ENCODE peak calls at places on chromosomes 16 and 17, in seven cellular contexts. One of them, this sample, is unnamed.

GRCh38 chr16:30901201-30902069 is 5.0 kb downstream of the CTF1 start:
- DNase-seq in GM10248: no peak
- DNase-seq in anterior cingulate cortex: no peak
- DNase-seq in Daoy: no peak
- DNase-seq in HCT116: no peak
- DNase-seq in AG20443: no peak
- DNase-seq in AG04449: no peak
- DNase-seq in this sample: no peak

GRCh38 chr17:63497708-63498483 is 21.0 kb downstream of the ACE start:
- DNase-seq in GM10248: no peak
- DNase-seq in Daoy: no peak
- DNase-seq in AG20443: no peak
- DNase-seq in AG04449: no peak
- DNase-seq in anterior cingulate cortex: no peak
- DNase-seq in HCT116: peak
- DNase-seq in this sample: peak

GRCh38 chr16:60681014-60681413 is 1355.2 kb downstream of the CDH8 start:
- DNase-seq in AG20443: no peak
- DNase-seq in GM10248: no peak
- DNase-seq in Daoy: no peak
- DNase-seq in anterior cingulate cortex: no peak
- DNase-seq in AG04449: no peak
- DNase-seq in HCT116: no peak
- DNase-seq in this sample: no peak

GRCh38 chr16:3589991-3590701 is 12.9 kb upstream of the NLRC3 start:
- DNase-seq in anterior cingulate cortex: no peak
- DNase-seq in GM10248: no peak
- DNase-seq in AG20443: no peak
- DNase-seq in AG04449: no peak
- DNase-seq in HCT116: no peak
- DNase-seq in Daoy: no peak
- DNase-seq in this sample: no peak

GRCh38 chr16:66326995-66327513 is 39.4 kb upstream of the CDH5 start:
- DNase-seq in AG20443: no peak
- DNase-seq in GM10248: no peak
- DNase-seq in AG04449: no peak
- DNase-seq in anterior cingulate cortex: peak
- DNase-seq in Daoy: no peak
- DNase-seq in HCT116: no peak
- DNase-seq in this sample: no peak

GRCh38 chr16:27759301-27759871 is 209.4 kb downstream of the KATNIP start:
- DNase-seq in anterior cingulate cortex: no peak
- DNase-seq in GM10248: no peak
- DNase-seq in AG20443: peak
- DNase-seq in AG04449: peak
- DNase-seq in HCT116: no peak
- DNase-seq in Daoy: peak
- DNase-seq in this sample: no peak

GRCh38 chr17:8084250-8084649 is 3.3 kb downstream of the ALOX12B start:
- DNase-seq in AG20443: no peak
- DNase-seq in GM10248: no peak
- DNase-seq in Daoy: no peak
- DNase-seq in HCT116: no peak
- DNase-seq in AG04449: no peak
- DNase-seq in anterior cingulate cortex: no peak
- DNase-seq in this sample: no peak

GRCh38 chr17:81955756-81956544 is 5.0 kb downstream of the NOTUM start:
- DNase-seq in Daoy: no peak
- DNase-seq in AG04449: no peak
- DNase-seq in AG20443: no peak
- DNase-seq in HCT116: no peak
- DNase-seq in anterior cingulate cortex: no peak
- DNase-seq in GM10248: no peak
- DNase-seq in this sample: no peak

GRCh38 chr16:24729967-24730815 is 740 bp downstream of the TNRC6A start:
- DNase-seq in AG04449: no peak
- DNase-seq in AG20443: peak
- DNase-seq in HCT116: no peak
- DNase-seq in GM10248: no peak
- DNase-seq in Daoy: peak
- DNase-seq in anterior cingulate cortex: peak
- DNase-seq in this sample: no peak

GRCh38 chr17:8360751-8361150 is 15.8 kb downstream of the KRABD2 start:
- DNase-seq in anterior cingulate cortex: no peak
- DNase-seq in Daoy: no peak
- DNase-seq in GM10248: no peak
- DNase-seq in AG04449: no peak
- DNase-seq in AG20443: no peak
- DNase-seq in HCT116: no peak
- DNase-seq in this sample: no peak

GRCh38 chr16:86355114-86355513 is 155.2 kb upstream of the FOXF1 start:
- DNase-seq in AG04449: no peak
- DNase-seq in anterior cingulate cortex: no peak
- DNase-seq in GM10248: no peak
- DNase-seq in AG20443: no peak
- DNase-seq in HCT116: no peak
- DNase-seq in Daoy: no peak
- DNase-seq in this sample: no peak

GRCh38 chr16:70725024-70725911 is 39.4 kb upstream of the MTSS2 start:
- DNase-seq in GM10248: no peak
- DNase-seq in Daoy: no peak
- DNase-seq in anterior cingulate cortex: peak
- DNase-seq in AG04449: no peak
- DNase-seq in AG20443: no peak
- DNase-seq in HCT116: no peak
- DNase-seq in this sample: no peak

GRCh38 chr16:46739934-46740333 is 8.2 kb downstream of the MYLK3 start:
- DNase-seq in AG20443: no peak
- DNase-seq in Daoy: no peak
- DNase-seq in anterior cingulate cortex: no peak
- DNase-seq in HCT116: no peak
- DNase-seq in AG04449: no peak
- DNase-seq in GM10248: no peak
- DNase-seq in this sample: no peak

GRCh38 chr16:4684763-4685162 is 8.6 kb upstream of the NUDT16L1 start:
- DNase-seq in HCT116: no peak
- DNase-seq in GM10248: no peak
- DNase-seq in anterior cingulate cortex: no peak
- DNase-seq in AG20443: no peak
- DNase-seq in Daoy: no peak
- DNase-seq in AG04449: no peak
- DNase-seq in this sample: no peak

GRCh38 chr16:11715246-11715947 is 27.3 kb downstream of the TXNDC11 start:
- DNase-seq in AG04449: no peak
- DNase-seq in AG20443: no peak
- DNase-seq in Daoy: no peak
- DNase-seq in anterior cingulate cortex: no peak
- DNase-seq in HCT116: no peak
- DNase-seq in GM10248: peak
- DNase-seq in this sample: no peak

GRCh38 chr17:63240106-63240505 is 206.0 kb downstream of the CYB561 start:
- DNase-seq in AG20443: no peak
- DNase-seq in AG04449: no peak
- DNase-seq in Daoy: no peak
- DNase-seq in anterior cingulate cortex: no peak
- DNase-seq in GM10248: no peak
- DNase-seq in HCT116: no peak
- DNase-seq in this sample: no peak

GRCh38 chr17:14595656-14596055 is 294.8 kb downstream of the HS3ST3B1 start:
- DNase-seq in anterior cingulate cortex: no peak
- DNase-seq in GM10248: no peak
- DNase-seq in HCT116: no peak
- DNase-seq in Daoy: no peak
- DNase-seq in AG20443: no peak
- DNase-seq in AG04449: no peak
- DNase-seq in this sample: no peak

GRCh38 chr17:57653279-57653678 is 91.8 kb downstream of the CCDC182 start:
- DNase-seq in anterior cingulate cortex: no peak
- DNase-seq in GM10248: no peak
- DNase-seq in AG04449: no peak
- DNase-seq in Daoy: no peak
- DNase-seq in AG20443: no peak
- DNase-seq in HCT116: no peak
- DNase-seq in this sample: no peak

GRCh38 chr17:1271020-1271423 is 778 bp downstream of the BHLHA9 start:
- DNase-seq in anterior cingulate cortex: no peak
- DNase-seq in GM10248: no peak
- DNase-seq in AG04449: no peak
- DNase-seq in Daoy: no peak
- DNase-seq in AG20443: no peak
- DNase-seq in HCT116: no peak
- DNase-seq in this sample: peak

GRCh38 chr16:7218936-7219335 is 113.7 kb upstream of the RBFOX1 start:
- DNase-seq in Daoy: no peak
- DNase-seq in AG04449: no peak
- DNase-seq in GM10248: no peak
- DNase-seq in anterior cingulate cortex: no peak
- DNase-seq in AG20443: no peak
- DNase-seq in HCT116: no peak
- DNase-seq in this sample: no peak

GRCh38 chr17:76132574-76133338 is 8.3 kb downstream of the FOXJ1 start:
- DNase-seq in Daoy: no peak
- DNase-seq in AG04449: no peak
- DNase-seq in GM10248: no peak
- DNase-seq in anterior cingulate cortex: no peak
- DNase-seq in AG20443: no peak
- DNase-seq in HCT116: peak
- DNase-seq in this sample: peak

GRCh38 chr17:61208301-61209098 is 191.1 kb upstream of the TBX2 start:
- DNase-seq in AG04449: no peak
- DNase-seq in GM10248: no peak
- DNase-seq in HCT116: no peak
- DNase-seq in Daoy: no peak
- DNase-seq in anterior cingulate cortex: no peak
- DNase-seq in AG20443: no peak
- DNase-seq in this sample: no peak

GRCh38 chr16:54519161-54519685 is 232.6 kb upstream of the IRX3 start:
- DNase-seq in HCT116: no peak
- DNase-seq in GM10248: no peak
- DNase-seq in Daoy: no peak
- DNase-seq in AG04449: no peak
- DNase-seq in AG20443: no peak
- DNase-seq in anterior cingulate cortex: no peak
- DNase-seq in this sample: no peak

GRCh38 chr17:57970706-57971105 is 15.5 kb upstream of the CUEDC1 start:
- DNase-seq in AG04449: no peak
- DNase-seq in HCT116: no peak
- DNase-seq in AG20443: peak
- DNase-seq in anterior cingulate cortex: no peak
- DNase-seq in Daoy: no peak
- DNase-seq in GM10248: no peak
- DNase-seq in this sample: no peak

GRCh38 chr16:1865902-1866690 is 5.9 kb downstream of the MEIOB start:
- DNase-seq in Daoy: no peak
- DNase-seq in anterior cingulate cortex: no peak
- DNase-seq in AG04449: no peak
- DNase-seq in GM10248: no peak
- DNase-seq in HCT116: no peak
- DNase-seq in AG20443: no peak
- DNase-seq in this sample: no peak

GRCh38 chr16:21167360-21167759 is 8.9 kb downstream of the LDAF1 start:
- DNase-seq in anterior cingulate cortex: no peak
- DNase-seq in AG04449: peak
- DNase-seq in HCT116: peak
- DNase-seq in GM10248: no peak
- DNase-seq in Daoy: peak
- DNase-seq in AG20443: peak
- DNase-seq in this sample: no peak

GRCh38 chr16:81315271-81316175 is 761 bp downstream of the GAN start:
- DNase-seq in AG04449: no peak
- DNase-seq in GM10248: peak
- DNase-seq in AG20443: peak
- DNase-seq in anterior cingulate cortex: peak
- DNase-seq in HCT116: no peak
- DNase-seq in Daoy: peak
- DNase-seq in this sample: no peak

GRCh38 chr17:8056232-8056975 is 17.5 kb downstream of the ALOX15B start:
- DNase-seq in AG04449: no peak
- DNase-seq in AG20443: peak
- DNase-seq in Daoy: peak
- DNase-seq in GM10248: peak
- DNase-seq in HCT116: no peak
- DNase-seq in anterior cingulate cortex: peak
- DNase-seq in this sample: no peak

GRCh38 chr17:55833311-55833710 is 82.5 kb downstream of the PCTP start:
- DNase-seq in AG04449: no peak
- DNase-seq in HCT116: no peak
- DNase-seq in anterior cingulate cortex: no peak
- DNase-seq in Daoy: no peak
- DNase-seq in GM10248: no peak
- DNase-seq in AG20443: no peak
- DNase-seq in this sample: no peak

This sample was measured in H9.